ENCODE peak calls at places on chromosomes 2 and 18, in four cellular contexts. Z is WTC11, I is K562, W is HepG2. O is an unnamed sample.

GRCh38 chr2:158489366-158490112 is 32.8 kb downstream of the PKP4 start:
- DNase-seq in Z (no peak), I (no peak), W (no peak), O (peak; percentile 27)

GRCh38 chr18:63155169-63155852 is 164.3 kb downstream of the BCL2 start:
- DNase-seq in Z (peak; percentile 92), I (peak; percentile 56), W (peak; percentile 35), O (peak; percentile 71)

GRCh38 chr2:214215107-214215506 is 195.7 kb upstream of the VWC2L start:
- DNase-seq in Z (no peak), I (no peak), W (no peak), O (no peak)

GRCh38 chr2:67037655-67038054 is 359.5 kb upstream of the ETAA1 start:
- DNase-seq in Z (no peak), I (no peak), W (no peak), O (no peak)

GRCh38 chr2:226411727-226412360 is 387.8 kb downstream of the IRS1 start:
- DNase-seq in Z (no peak), I (no peak), W (peak; percentile 95), O (no peak)

GRCh38 chr18:55301836-55302235 is 286.2 kb downstream of the TCF4 start:
- DNase-seq in Z (no peak), I (no peak), W (no peak), O (no peak)

GRCh38 chr18:39909706-39910105 is 2045.3 kb upstream of the PIK3C3 start:
- DNase-seq in Z (no peak), I (no peak), W (no peak), O (no peak)

GRCh38 chr18:37465922-37466321 is 99.7 kb downstream of the CELF4 start:
- DNase-seq in Z (no peak), I (no peak), W (no peak), O (no peak)

GRCh38 chr2:10378189-10378588 is 69.9 kb downstream of the ODC1 start:
- DNase-seq in Z (no peak), I (no peak), W (no peak), O (no peak)

GRCh38 chr2:129642526-129643043 is 336.9 kb upstream of the RAB6C start:
- DNase-seq in Z (no peak), I (no peak), W (no peak), O (no peak)

GRCh38 chr2:67565761-67566160 is 168.6 kb downstream of the ETAA1 start:
- DNase-seq in Z (no peak), I (no peak), W (no peak), O (no peak)

GRCh38 chr2:94990956-94991355 is 34.6 kb upstream of the MAL start:
- DNase-seq in Z (no peak), I (no peak), W (no peak), O (no peak)

GRCh38 chr18:75211721-75212625 is 1.4 kb downstream of the TSHZ1 start:
- DNase-seq in Z (peak; percentile 63), I (peak; percentile 45), W (peak; percentile 9), O (no peak)

GRCh38 chr2:241950878-241951331 is 81.4 kb downstream of the RTP5 start:
- DNase-seq in Z (peak; percentile 95), I (peak; percentile 73), W (peak; percentile 71), O (peak; percentile 83)

GRCh38 chr2:43266692-43267091 is 40.3 kb upstream of the ZFP36L2 start:
- DNase-seq in Z (no peak), I (no peak), W (no peak), O (no peak)

GRCh38 chr2:205405752-205406151 is 276.5 kb upstream of the NRP2 start:
- DNase-seq in Z (no peak), I (no peak), W (no peak), O (no peak)

GRCh38 chr2:63344575-63345284 is 243.5 kb downstream of the WDPCP start:
- DNase-seq in Z (no peak), I (no peak), W (no peak), O (no peak)

GRCh38 chr2:173607601-173608311 is 253.1 kb downstream of the CDCA7 start:
- DNase-seq in Z (no peak), I (no peak), W (no peak), O (no peak)

GRCh38 chr2:42569883-42570282 is 1.5 kb downstream of the MTA3 start:
- DNase-seq in Z (no peak), I (no peak), W (no peak), O (no peak)

GRCh38 chr2:63614983-63615945 is 26.5 kb downstream of the MDH1 start:
- DNase-seq in Z (peak; percentile 59), I (no peak), W (peak; percentile 86), O (no peak)

GRCh38 chr2:240207661-240208060 is 67.2 kb upstream of the OTOS start:
- DNase-seq in Z (no peak), I (no peak), W (no peak), O (no peak)

GRCh38 chr2:239816571-239816970 is 208.6 kb downstream of the NDUFA10 start:
- DNase-seq in Z (no peak), I (no peak), W (no peak), O (no peak)

GRCh38 chr2:145408980-145409379 is 889.1 kb upstream of the ZEB2 start:
- DNase-seq in Z (no peak), I (no peak), W (no peak), O (no peak)

GRCh38 chr2:73984203-73984921 is at the start of gene TET3:
- DNase-seq in Z (peak; percentile 49), I (peak; percentile 86), W (no peak), O (peak; percentile 53)

GRCh38 chr2:96533292-96534073 is 3.1 kb upstream of the ARID5A start:
- DNase-seq in Z (no peak), I (no peak), W (no peak), O (no peak)

GRCh38 chr2:209943776-209944175 is 58.7 kb upstream of the RPE start:
- DNase-seq in Z (no peak), I (no peak), W (no peak), O (no peak)

GRCh38 chr2:85852979-85853498 is 35.8 kb downstream of the ST3GAL5 start:
- DNase-seq in Z (no peak), I (no peak), W (no peak), O (no peak)

GRCh38 chr2:174181368-174181767 is 67.0 kb downstream of the OLA1 start:
- DNase-seq in Z (no peak), I (no peak), W (no peak), O (no peak)

GRCh38 chr18:3453540-3454364 is 3.8 kb downstream of the TGIF1 start:
- DNase-seq in Z (no peak), I (no peak), W (peak; percentile 96), O (no peak)

GRCh38 chr2:74333175-74333574 is 10.0 kb downstream of the SLC4A5 start:
- DNase-seq in Z (peak; percentile 54), I (no peak), W (peak; percentile 63), O (peak; percentile 45)

GRCh38 chr2:218465987-218466633 is 47.2 kb downstream of the VIL1 start:
- DNase-seq in Z (no peak), I (no peak), W (peak; percentile 34), O (no peak)

GRCh38 chr18:51191139-51191717 is 6.3 kb downstream of the MEX3C start:
- DNase-seq in Z (no peak), I (no peak), W (no peak), O (no peak)

GRCh38 chr2:88765154-88765948 is 73.9 kb downstream of the RPIA start:
- DNase-seq in Z (peak; percentile 71), I (no peak), W (no peak), O (no peak)

GRCh38 chr2:234305846-234306245 is 191.0 kb downstream of the ARL4C start:
- DNase-seq in Z (no peak), I (no peak), W (no peak), O (no peak)

GRCh38 chr2:176174382-176174834 is 14.1 kb upstream of the HOXD1 start:
- DNase-seq in Z (no peak), I (no peak), W (no peak), O (peak; percentile 51)

GRCh38 chr2:26631401-26631800 is 9.8 kb downstream of the CIB4 start:
- DNase-seq in Z (no peak), I (no peak), W (no peak), O (no peak)

GRCh38 chr2:119649364-119649917 is 29.6 kb upstream of the TMEM177 start:
- DNase-seq in Z (no peak), I (no peak), W (no peak), O (no peak)

GRCh38 chr2:178528647-178529046 is 48.4 kb downstream of the PLEKHA3 start:
- DNase-seq in Z (no peak), I (no peak), W (no peak), O (no peak)

GRCh38 chr2:199738723-199739412 is 112.1 kb downstream of the FTCDNL1 start:
- DNase-seq in Z (no peak), I (no peak), W (peak; percentile 82), O (no peak)
- TF ChIP-seq SP1 in Z (no peak), I (no peak), W (no peak), O (no peak)

GRCh38 chr18:76499596-76500340 is 4.7 kb upstream of the ZNF516 start:
- DNase-seq in Z (no peak), I (no peak), W (no peak), O (no peak)
- TF ChIP-seq ELF4 in Z (no peak), I (no peak), W (no peak), O (no peak)

GRCh38 chr18:28178720-28179119 is 1.8 kb upstream of the CDH2 start:
- DNase-seq in Z (no peak), I (no peak), W (no peak), O (no peak)
- TF ChIP-seq SP1 in Z (no peak), I (no peak), W (no peak), O (no peak)

GRCh38 chr2:237488295-237488694 is 1.2 kb downstream of the MLPH start:
- DNase-seq in Z (no peak), I (no peak), W (no peak), O (no peak)
- TF ChIP-seq ELF4 in Z (no peak), I (no peak), W (no peak), O (no peak)

GRCh38 chr18:54197747-54198411 is 26.6 kb downstream of the MBD2 start:
- DNase-seq in Z (no peak), I (no peak), W (no peak), O (no peak)
- TF ChIP-seq SP1 in Z (no peak), I (no peak), W (no peak), O (no peak)

GRCh38 chr18:46073474-46074331 is 1.6 kb upstream of the PSTPIP2 start:
- DNase-seq in Z (peak; percentile 36), I (peak; percentile 32), W (peak; percentile 62), O (no peak)
- TF ChIP-seq ELF4 in Z (no peak), I (no peak), W (no peak), O (no peak)

GRCh38 chr2:28752608-28752984 is 966 bp downstream of the PPP1CB start:
- DNase-seq in Z (no peak), I (no peak), W (no peak), O (no peak)
- TF ChIP-seq SP1 in Z (no peak), I (no peak), W (no peak), O (no peak)

GRCh38 chr2:127006962-127007361 is 100.0 kb downstream of the BIN1 start:
- DNase-seq in Z (no peak), I (no peak), W (no peak), O (no peak)
- TF ChIP-seq ELF4 in Z (no peak), I (no peak), W (no peak), O (no peak)

GRCh38 chr18:59268722-59269562 is 4.3 kb downstream of the RAX start:
- DNase-seq in Z (peak; percentile 84), I (peak; percentile 35), W (peak; percentile 13), O (peak; percentile 55)
- TF ChIP-seq SP1 in Z (peak; percentile 70), I (no peak), W (no peak), O (no peak)

DNA sequence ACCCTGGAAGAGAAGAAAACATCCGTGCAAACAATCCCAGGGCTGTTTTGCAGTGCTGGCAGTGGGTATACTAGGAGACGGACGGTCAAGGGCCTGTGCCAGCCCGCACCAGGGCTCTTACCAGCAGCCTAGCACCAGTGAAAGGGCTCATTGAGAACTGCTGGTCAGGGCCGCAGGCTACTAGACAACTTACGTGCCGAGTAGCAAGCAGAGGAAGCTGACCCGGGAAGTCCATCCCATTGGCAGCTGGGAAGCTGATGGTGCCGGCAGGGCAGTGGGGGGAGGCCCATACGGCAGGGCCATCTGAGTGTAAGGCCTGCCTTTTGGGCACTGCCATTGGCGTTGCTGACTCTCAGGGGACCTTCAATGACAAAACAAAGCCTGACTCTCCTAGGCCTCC is 20.6 kb downstream of the EFR3B start:
- DNase-seq in Z (peak; percentile 16), I (no peak), W (no peak), O (no peak)
- TF ChIP-seq ELF4 in Z (no peak), I (no peak), W (no peak), O (no peak)

O was measured in HEK293T.